ENCODE peak calls at places on chromosome 1, in eight cellular contexts. Q is tibial nerve, K is transverse colon, Y is A549, X is H1, A is stomach, M is suprapubic skin, O is K562. H is an unnamed sample. For H3K4me1, the result is how much of the 10 kb centered on the place peaks cover.

GRCh38 chr1:221708987-221709386 is 32.9 kb downstream of the DUSP10 start:
- DNase-seq in Q (no peak), K (peak), Y (peak), X (no peak), A (no peak), M (peak), O (no peak), H (no peak)

GRCh38 chr1:214067853-214068703 is 80.3 kb downstream of the PROX1 start:
- DNase-seq in Q (no peak), K (no peak), Y (no peak), X (no peak), A (no peak), M (no peak), O (no peak), H (no peak)

GRCh38 chr1:155255243-155256100 is at the start of gene ENTREP3:
- DNase-seq in Q (peak), K (peak), Y (peak), X (peak), A (peak), M (peak), O (peak), H (peak)

GRCh38 chr1:33349081-33349759 is 28.3 kb upstream of the A3GALT2 start:
- DNase-seq in Q (no peak), K (peak), Y (peak), X (peak), A (peak), M (no peak), O (peak), H (peak)

GRCh38 chr1:240169188-240169587 is 77.5 kb downstream of the FMN2 start:
- DNase-seq in Q (no peak), K (no peak), Y (peak), X (no peak), A (no peak), M (no peak), O (no peak), H (no peak)

GRCh38 chr1:31714442-31715096 is 10.8 kb upstream of the COL16A1 start:
- DNase-seq in Q (peak), K (peak), Y (peak), X (peak), A (peak), M (peak), O (peak), H (peak)

GRCh38 chr1:180171691-180172090 is 17.0 kb downstream of the QSOX1 start:
- DNase-seq in Q (no peak), K (no peak), Y (no peak), X (no peak), A (no peak), M (peak), O (no peak), H (no peak)

GRCh38 chr1:9107156-9107555 is 21.7 kb downstream of the GPR157 start:
- DNase-seq in Q (no peak), K (no peak), Y (no peak), X (no peak), A (no peak), M (no peak), O (no peak), H (peak)

GRCh38 chr1:156668801-156669637 is 8.2 kb downstream of the NES start:
- DNase-seq in Q (no peak), K (no peak), Y (no peak), X (peak), A (no peak), M (no peak), O (no peak), H (no peak)

GRCh38 chr1:2821970-2822620 is 20.6 kb upstream of the TTC34 start:
- DNase-seq in Q (no peak), K (peak), Y (peak), X (peak), A (peak), M (no peak), O (peak), H (peak)

GRCh38 chr1:21264913-21265312 is 25.4 kb downstream of the ECE1 start:
- DNase-seq in Q (no peak), K (no peak), Y (peak), X (no peak), A (no peak), M (no peak), O (no peak), H (no peak)

GRCh38 chr1:233368106-233368783 is 40.7 kb downstream of the MAP3K21 start:
- DNase-seq in Q (no peak), K (no peak), Y (no peak), X (no peak), A (no peak), M (no peak), O (no peak), H (peak)

GRCh38 chr1:93016171-93016570 is 54.9 kb upstream of the DIPK1A start:
- DNase-seq in Q (no peak), K (no peak), Y (no peak), X (no peak), A (no peak), M (no peak), O (no peak), H (no peak)

GRCh38 chr1:9881838-9882249 is 28.2 kb downstream of the CTNNBIP1 start:
- DNase-seq in Q (no peak), K (no peak), Y (no peak), X (no peak), A (no peak), M (no peak), O (no peak), H (no peak)

GRCh38 chr1:115091582-115091981 is 2.3 kb upstream of the TSPAN2 start:
- DNase-seq in Q (no peak), K (no peak), Y (no peak), X (no peak), A (no peak), M (no peak), O (no peak), H (no peak)

GRCh38 chr1:178532392-178532791 is 19.5 kb downstream of the TEX35 start:
- DNase-seq in Q (peak), K (peak), Y (peak), X (peak), A (peak), M (peak), O (peak), H (peak)

GRCh38 chr1:167173516-167174184 is 47.0 kb upstream of the POU2F1 start:
- DNase-seq in Q (no peak), K (no peak), Y (no peak), X (no peak), A (no peak), M (no peak), O (no peak), H (no peak)

GRCh38 chr1:29830916-29831315 is 594.6 kb downstream of the PTPRU start:
- DNase-seq in Q (no peak), K (no peak), Y (no peak), X (peak), A (no peak), M (no peak), O (no peak), H (no peak)

GRCh38 chr1:212738330-212738729 is 38.7 kb upstream of the BATF3 start:
- DNase-seq in Q (no peak), K (no peak), Y (no peak), X (no peak), A (no peak), M (no peak), O (no peak), H (no peak)

GRCh38 chr1:7510389-7510931 is 260.6 kb upstream of the VAMP3 start:
- DNase-seq in Q (no peak), K (no peak), Y (no peak), X (no peak), A (no peak), M (no peak), O (no peak), H (no peak)

GRCh38 chr1:234780531-234781162 is 170.7 kb upstream of the IRF2BP2 start:
- DNase-seq in Q (no peak), K (no peak), Y (peak), X (peak), A (no peak), M (no peak), O (peak), H (peak)

GRCh38 chr1:219945795-219946194 is 17.4 kb upstream of the SLC30A10 start:
- DNase-seq in Q (no peak), K (no peak), Y (no peak), X (no peak), A (no peak), M (no peak), O (no peak), H (no peak)

GRCh38 chr1:6054596-6054995 is 8.9 kb downstream of the KCNAB2 start:
- DNase-seq in Q (no peak), K (no peak), Y (no peak), X (no peak), A (no peak), M (no peak), O (no peak), H (no peak)

GRCh38 chr1:91650764-91651163 is 150.1 kb downstream of the CDC7 start:
- DNase-seq in Q (peak), K (peak), Y (peak), X (no peak), A (peak), M (peak), O (peak), H (peak)

GRCh38 chr1:150661156-150661555 is 31.7 kb upstream of the ENSA start:
- DNase-seq in Q (no peak), K (no peak), Y (no peak), X (no peak), A (no peak), M (no peak), O (no peak), H (no peak)

GRCh38 chr1:93591291-93591832 is 90.3 kb downstream of the BCAR3 start:
- DNase-seq in Q (no peak), K (no peak), Y (no peak), X (no peak), A (no peak), M (peak), O (no peak), H (no peak)

GRCh38 chr1:230587056-230587455 is 55.2 kb upstream of the COG2 start:
- DNase-seq in Q (no peak), K (no peak), Y (no peak), X (no peak), A (no peak), M (no peak), O (no peak), H (no peak)

GRCh38 chr1:240407407-240407806 is 204.5 kb downstream of the GREM2 start:
- DNase-seq in Q (no peak), K (no peak), Y (no peak), X (no peak), A (no peak), M (no peak), O (no peak), H (no peak)

GRCh38 chr1:184075040-184076029 is 23.8 kb downstream of the TSEN15 start:
- DNase-seq in Q (peak), K (peak), Y (peak), X (no peak), A (no peak), M (no peak), O (peak), H (no peak)

GRCh38 chr1:220239945-220240344 is 32.3 kb downstream of the RAB3GAP2 start:
- DNase-seq in Q (no peak), K (no peak), Y (no peak), X (no peak), A (no peak), M (no peak), O (no peak), H (no peak)

GRCh38 chr1:223106856-223107255 is 36.2 kb downstream of the TLR5 start:
- DNase-seq in Q (no peak), K (no peak), Y (no peak), X (no peak), A (no peak), M (no peak), O (no peak), H (no peak)

GRCh38 chr1:64550946-64551345 is 81.0 kb downstream of the CACHD1 start:
- DNase-seq in Q (no peak), K (no peak), Y (no peak), X (no peak), A (no peak), M (no peak), O (no peak), H (no peak)

GRCh38 chr1:199448641-199449040 is 578.9 kb upstream of the NR5A2 start:
- DNase-seq in Q (no peak), K (no peak), Y (no peak), X (no peak), A (no peak), M (no peak), O (no peak), H (no peak)

GRCh38 chr1:204751480-204751879 is 65.9 kb upstream of the LRRN2 start:
- DNase-seq in Q (no peak), K (no peak), Y (no peak), X (no peak), A (no peak), M (no peak), O (no peak), H (no peak)

GRCh38 chr1:92756537-92756936 is 28.4 kb downstream of the EVI5 start:
- DNase-seq in Q (no peak), K (no peak), Y (no peak), X (no peak), A (no peak), M (no peak), O (no peak), H (no peak)

GRCh38 chr1:41482906-41483895 is 1.3 kb downstream of the EDN2 start:
- DNase-seq in Q (no peak), K (no peak), Y (no peak), X (no peak), A (no peak), M (no peak), O (no peak), H (peak)

GRCh38 chr1:91537281-91538069 is 36.8 kb downstream of the CDC7 start:
- DNase-seq in Q (peak), K (no peak), Y (no peak), X (no peak), A (no peak), M (no peak), O (no peak), H (no peak)

GRCh38 chr1:33072707-33073106 is 8.2 kb upstream of the AZIN2 start:
- DNase-seq in Q (no peak), K (no peak), Y (no peak), X (no peak), A (no peak), M (no peak), O (no peak), H (no peak)

GRCh38 chr1:179825201-179825600 is 52.4 kb downstream of the TOR1AIP2 start:
- DNase-seq in Q (no peak), K (no peak), Y (no peak), X (no peak), A (no peak), M (no peak), O (no peak), H (peak)

DNA sequence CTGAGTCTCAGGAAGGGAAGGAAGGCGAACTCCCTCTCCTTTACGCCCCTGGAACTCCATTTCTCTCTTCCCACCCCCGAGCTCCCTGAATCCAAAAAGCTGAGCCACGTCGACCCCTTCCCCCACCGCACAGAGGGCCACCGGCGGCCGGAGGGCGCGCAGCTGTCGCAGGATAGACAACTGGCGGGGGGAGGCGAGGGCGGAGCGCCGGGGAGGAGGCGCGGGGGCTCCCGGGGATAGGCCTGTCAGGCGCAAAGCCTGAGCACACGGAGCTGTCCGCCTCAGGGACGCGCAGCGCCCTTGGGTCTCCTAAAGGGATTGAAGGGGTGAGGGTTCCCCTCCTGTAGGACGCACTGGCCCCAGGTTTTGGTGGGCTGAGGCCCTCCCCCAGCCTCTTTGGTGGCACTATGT is 752 bp upstream of the ACTA1 start:
- DNase-seq in Q (no peak), K (no peak), Y (no peak), X (peak), A (no peak), M (no peak), O (no peak), H (no peak)
- TF ChIP-seq EP300 in Q (no peak), K (no peak), Y (no peak), X (no peak), A (no peak), M (no peak), O (no peak), H (no peak)

GRCh38 chr1:16088996-16089395 is 15.5 kb upstream of the FAM131C start:
- DNase-seq in Q (no peak), K (no peak), Y (no peak), X (no peak), A (no peak), M (no peak), O (no peak), H (peak)

GRCh38 chr1:16092923-16093511 is 19.6 kb upstream of the FAM131C start:
- DNase-seq in Q (no peak), K (no peak), Y (no peak), X (no peak), A (no peak), M (no peak), O (no peak), H (no peak)

GRCh38 chr1:16092097-16092922 is 18.9 kb upstream of the FAM131C start:
- DNase-seq in Q (no peak), K (no peak), Y (no peak), X (no peak), A (no peak), M (no peak), O (no peak), H (no peak)

GRCh38 chr1:16090076-16090826 is 16.8 kb upstream of the FAM131C start:
- DNase-seq in Q (no peak), K (no peak), Y (no peak), X (no peak), A (no peak), M (no peak), O (no peak), H (no peak)

DNA sequence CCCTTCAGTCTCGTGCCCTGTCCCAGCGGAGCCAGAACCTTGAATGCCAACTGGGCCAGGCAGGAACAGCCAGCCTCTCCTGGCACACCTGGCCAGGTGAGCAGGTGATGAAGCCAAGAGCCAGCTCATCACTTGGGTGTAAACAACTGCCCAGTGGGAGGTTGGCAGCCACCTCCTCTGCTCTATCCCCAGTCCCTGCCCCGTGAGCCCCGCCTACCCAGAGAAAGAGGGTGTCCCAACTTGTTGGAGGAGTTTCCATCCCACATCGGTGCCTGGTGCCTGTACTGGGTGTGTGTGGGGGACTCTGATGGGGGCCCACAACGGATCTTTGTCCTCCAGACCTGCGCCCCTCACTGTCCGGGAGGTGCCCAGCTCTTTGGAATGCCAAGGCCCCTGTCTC is 17.8 kb upstream of the FAM131C start:
- DNase-seq in Q (no peak), K (no peak), Y (no peak), X (no peak), A (peak), M (no peak), O (no peak), H (no peak)
- H3K4me1 ChIP-seq in Q (under half), K (under half), Y (under half), X (under half), A (under half), M (under half), O (under half), H (under half)

GRCh38 chr1:246506785-246507639 is at the start of gene SMYD3:
- DNase-seq in Q (peak), K (peak), Y (peak), X (peak), A (peak), M (peak), O (peak), H (peak)
- TF ChIP-seq POLR2A in Q (peak), K (peak), Y (peak), X (peak), A (no peak), M (no peak), O (peak), H (peak)

DNA sequence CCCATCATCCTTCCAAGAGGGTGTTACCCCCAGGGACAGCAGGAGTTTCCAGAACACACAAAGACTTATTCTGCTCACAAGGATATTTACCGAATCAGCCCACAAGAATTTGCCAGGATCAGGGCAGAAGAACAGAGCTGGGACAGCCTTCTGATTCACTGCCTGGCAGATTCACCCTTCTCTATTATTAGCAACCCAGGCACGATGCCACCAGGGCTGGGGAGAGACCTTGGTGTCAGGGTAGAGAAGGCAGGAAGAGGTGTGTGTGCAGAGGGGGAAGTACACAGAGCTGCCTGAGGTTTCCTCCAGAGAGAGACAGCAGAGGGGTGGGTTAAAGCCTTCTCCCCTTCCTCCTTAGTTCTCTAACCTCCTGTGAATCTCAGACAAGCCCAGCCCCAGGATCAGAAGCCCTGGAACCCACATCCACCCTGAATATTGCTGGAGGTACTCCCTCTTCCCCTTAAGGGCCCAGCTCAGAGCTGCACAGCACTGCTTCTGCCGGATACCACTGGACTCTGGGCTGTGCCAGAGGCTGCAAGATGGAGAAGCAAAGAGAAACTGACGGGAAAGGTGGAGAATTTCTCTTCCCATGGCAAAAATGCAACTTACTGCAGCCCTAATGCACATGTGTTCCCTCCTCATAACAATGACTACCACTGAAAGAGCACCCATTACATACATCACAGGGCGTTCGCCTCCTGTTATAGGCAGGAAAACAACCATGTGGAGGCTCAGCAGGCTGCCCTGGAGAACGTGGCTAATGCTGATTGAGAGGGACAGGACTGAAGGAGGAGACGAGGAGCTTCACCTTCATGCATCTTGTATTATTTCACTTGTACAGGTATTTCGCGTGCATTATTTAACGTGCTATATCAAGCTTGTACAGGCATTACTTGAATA is 61.7 kb downstream of the ITPKB start:
- DNase-seq in Q (peak), K (peak), Y (peak), X (no peak), A (peak), M (peak), O (no peak), H (peak)
- TF ChIP-seq EP300 in Q (peak), K (peak), Y (no peak), X (no peak), A (no peak), M (no peak), O (no peak), H (no peak)

GRCh38 chr1:117753232-117753631 is 147.4 kb downstream of the TENT5C start:
- DNase-seq in Q (no peak), K (no peak), Y (no peak), X (no peak), A (no peak), M (no peak), O (no peak), H (no peak)
- H3K4me1 ChIP-seq in Q (under half), K (under half), Y (under half), X (under half), A (under half), M (under half), O (under half), H (under half)